ENCODE peak calls at places on chromosomes 7 and 10, in four cellular contexts. G is H1, W is K562, T is HepG2. H is an unnamed sample.

GRCh38 chr7:83442911-83443310 is 206.0 kb downstream of the SEMA3E start:
- DNase-seq in G (no peak), W (no peak), T (no peak), H (no peak)

GRCh38 chr10:5843814-5844705 is 30.8 kb upstream of the GDI2 start:
- DNase-seq in T (no peak), G (no peak), W (no peak), H (no peak)

GRCh38 chr10:52215745-52216361 is 98.2 kb upstream of the DKK1 start:
- DNase-seq in W (peak; percentile 41), T (peak; percentile 65), G (no peak), H (peak; percentile 32)

GRCh38 chr10:131876543-131876942 is 24.3 kb upstream of the PPP2R2D start:
- DNase-seq in T (no peak), G (no peak), W (no peak), H (no peak)

GRCh38 chr7:47572101-47572460 is 9.8 kb downstream of the TNS3 start:
- DNase-seq in G (no peak), W (no peak), T (no peak), H (no peak)

GRCh38 chr7:110835209-110835608 is 255.7 kb upstream of the LRRN3 start:
- DNase-seq in G (no peak), T (peak; percentile 18), W (no peak), H (no peak)

GRCh38 chr7:108454674-108455523 is 1.3 kb downstream of the NRCAM start:
- DNase-seq in T (no peak), G (no peak), W (no peak), H (no peak)

GRCh38 chr7:114921636-114922150 is at the start of gene MDFIC:
- DNase-seq in G (no peak), T (no peak), W (no peak), H (no peak)

GRCh38 chr10:100866010-100866409 is 46.8 kb upstream of the SLF2 start:
- DNase-seq in T (no peak), G (no peak), W (no peak), H (no peak)

GRCh38 chr10:49272251-49273081 is 26.5 kb upstream of the C10orf71 start:
- DNase-seq in W (no peak), G (no peak), T (no peak), H (no peak)

GRCh38 chr10:30041394-30042105 is 17.8 kb downstream of the JCAD start:
- DNase-seq in W (no peak), T (no peak), G (no peak), H (no peak)

GRCh38 chr7:2508327-2509231 is 11.0 kb upstream of the LFNG start:
- DNase-seq in W (peak; percentile 38), G (no peak), T (no peak), H (no peak)

GRCh38 chr10:62541811-62542210 is 167.6 kb downstream of the ZNF365 start:
- DNase-seq in G (no peak), W (no peak), T (no peak), H (no peak)

GRCh38 chr7:66757939-66758338 is 17.4 kb downstream of the RABGEF1 start:
- DNase-seq in T (no peak), W (no peak), G (no peak), H (no peak)

GRCh38 chr7:6183006-6183405 is 89.4 kb downstream of the CYTH3 start:
- DNase-seq in G (no peak), W (no peak), T (no peak), H (no peak)

GRCh38 chr7:5345171-5345570 is 62.4 kb downstream of the SLC29A4 start:
- DNase-seq in G (no peak), T (no peak), W (no peak), H (no peak)

GRCh38 chr7:25399000-25399750 is 170.9 kb upstream of the NPVF start:
- DNase-seq in W (no peak), G (no peak), T (no peak), H (no peak)

GRCh38 chr10:109934958-109935793 is 11.9 kb upstream of the XPNPEP1 start:
- DNase-seq in T (no peak), G (peak; percentile 70), W (no peak), H (no peak)

GRCh38 chr10:68628576-68629127 is 68.5 kb downstream of the TET1 start:
- DNase-seq in W (no peak), T (no peak), G (no peak), H (no peak)

GRCh38 chr7:95547356-95547755 is 49.0 kb downstream of the PDK4 start:
- DNase-seq in G (no peak), T (no peak), W (no peak), H (no peak)

GRCh38 chr10:90859321-90859751 is 1.5 kb upstream of the HTR7 start:
- DNase-seq in T (peak; percentile 13), G (no peak), W (no peak), H (no peak)

GRCh38 chr10:43228783-43229207 is 38.1 kb downstream of the RASGEF1A start:
- DNase-seq in T (no peak), G (no peak), W (no peak), H (no peak)

GRCh38 chr10:24722676-24723385 is 856 bp downstream of the ARHGAP21 start:
- DNase-seq in W (peak; percentile 62), G (no peak), T (peak; percentile 41), H (no peak)

GRCh38 chr10:335151-335800 is 200.0 kb downstream of the ZMYND11 start:
- DNase-seq in G (no peak), T (no peak), W (no peak), H (no peak)

GRCh38 chr7:15620491-15621185 is 58.8 kb upstream of the AGMO start:
- DNase-seq in W (no peak), G (no peak), T (no peak), H (no peak)

DNA sequence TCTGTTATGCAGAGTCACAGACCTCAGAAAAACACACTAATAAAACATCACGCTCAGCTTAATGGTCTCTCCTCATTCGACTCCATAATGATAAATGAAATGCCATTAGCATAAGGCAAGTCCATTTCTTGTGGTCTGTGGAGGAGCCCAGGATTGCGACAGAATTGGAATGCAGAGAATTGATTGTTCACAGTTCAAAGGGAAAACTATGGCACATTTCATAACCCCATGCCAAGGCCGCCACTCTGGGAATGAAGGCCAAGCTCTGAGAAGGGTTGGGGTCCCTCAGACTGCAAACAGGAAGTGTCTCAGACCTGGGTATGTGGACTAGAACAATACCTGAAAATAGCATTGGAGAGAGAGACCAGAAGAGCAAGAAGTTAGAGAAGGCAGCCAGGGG is 398.9 kb downstream of the ADRA2A start:
- DNase-seq in W (no peak), T (peak; percentile 86), G (no peak), H (no peak)
- TF ChIP-seq CBX5 in W (no peak), T (peak; percentile 47), G (no peak), H (no peak)

DNA sequence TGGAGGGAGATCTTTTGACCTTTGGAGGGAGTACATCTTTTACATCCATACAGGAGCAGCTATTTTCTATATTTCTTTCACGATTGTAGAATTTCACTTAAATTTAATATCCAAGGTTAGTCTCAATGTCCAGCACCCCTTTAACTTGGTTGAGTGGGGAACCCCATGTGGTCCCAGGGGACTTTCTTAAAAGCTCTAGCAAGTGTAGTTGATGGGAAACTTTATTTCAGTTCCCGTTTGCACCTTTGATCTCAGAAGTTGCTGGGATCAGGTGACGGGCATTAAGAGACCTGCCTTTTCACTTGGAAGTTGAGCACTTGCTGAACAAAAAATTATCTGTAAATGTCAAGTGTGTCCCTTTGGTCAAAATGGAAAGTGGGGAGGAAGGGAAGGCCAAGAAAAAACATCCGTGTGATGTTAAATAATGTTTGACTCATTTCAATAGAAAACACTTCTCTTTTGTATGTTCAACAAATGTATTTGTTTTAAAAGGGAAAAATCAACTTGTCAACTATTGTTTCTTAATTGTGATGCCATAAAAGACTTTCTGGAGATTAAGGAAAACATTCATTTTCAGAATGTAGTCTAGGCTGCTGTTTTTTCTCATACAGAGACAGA is 370.1 kb upstream of the GALNT17 start:
- DNase-seq in T (no peak), G (no peak), W (no peak), H (peak; percentile 88)
- H3K27ac ChIP-seq in T (no peak overlapping the region), G (no peak overlapping the region), W (no peak overlapping the region), H (peak overlapping the region; percentile 98)

GRCh38 chr7:151722533-151722932 is 154.4 kb downstream of the PRKAG2 start:
- DNase-seq in W (no peak), G (no peak), T (no peak), H (no peak)
- TF ChIP-seq ATF3 in W (no peak), G (no peak), T (no peak), H (no peak)

DNA sequence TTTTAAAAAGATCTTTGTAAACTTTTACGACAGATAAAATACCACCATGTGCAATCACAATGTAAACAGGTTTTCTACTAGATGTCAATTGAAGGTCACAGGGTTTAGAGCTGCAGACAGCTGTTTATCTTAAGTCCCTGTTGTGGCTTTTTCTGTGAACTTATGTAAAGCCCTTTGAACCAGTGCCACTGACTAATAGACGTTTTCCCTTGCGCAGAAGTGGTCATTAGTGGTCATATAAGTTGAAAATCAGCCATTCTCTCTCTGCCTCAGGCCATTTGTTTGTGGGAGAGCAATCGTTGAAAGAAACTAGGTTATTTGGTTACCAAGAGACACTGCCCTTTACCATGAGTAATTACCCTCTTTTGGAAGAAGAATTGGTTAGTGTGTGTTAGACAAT is 23.9 kb downstream of the CACNB2 start:
- DNase-seq in W (no peak), T (no peak), G (no peak), H (no peak)
- TF ChIP-seq CBX5 in W (no peak), T (no peak), G (no peak), H (no peak)

GRCh38 chr10:102645388-102645740 is 1.1 kb downstream of the TRIM8 start:
- DNase-seq in G (no peak), W (no peak), T (peak; percentile 79), H (no peak)
- H3K27ac ChIP-seq in G (no peak overlapping the region), W (peak overlapping the region; percentile 89), T (peak overlapping the region; percentile 95), H (peak overlapping the region; percentile 96)

DNA sequence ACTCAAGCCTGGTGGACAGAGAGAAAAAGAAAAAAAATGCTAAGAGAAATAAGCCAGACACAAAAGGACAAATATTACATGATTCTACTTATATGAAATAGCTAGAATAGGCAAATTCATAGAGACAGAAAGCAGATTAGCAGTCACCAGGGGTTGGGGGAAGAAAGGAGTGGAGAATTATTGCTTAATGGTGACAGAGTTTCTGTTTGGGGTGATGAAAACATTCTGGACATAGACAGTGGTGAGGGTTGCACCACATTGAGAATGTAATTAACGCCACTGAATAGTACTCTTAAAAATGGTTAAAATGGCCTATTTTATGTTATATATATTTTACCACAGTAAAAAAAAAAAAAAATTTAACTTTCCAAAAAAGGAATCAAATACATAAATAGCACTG is 6.4 kb upstream of the NT5C2 start:
- DNase-seq in W (no peak), T (no peak), G (no peak), H (no peak)
- TF ChIP-seq ATF3 in W (no peak), T (no peak), G (no peak), H (no peak)

GRCh38 chr7:80665526-80665925 is 27.1 kb downstream of the CD36 start:
- DNase-seq in T (no peak), G (no peak), W (no peak), H (no peak)
- TF ChIP-seq CBX5 in T (no peak), G (no peak), W (no peak), H (no peak)

GRCh38 chr7:68070992-68071391 is 1074.4 kb downstream of the TYW1 start:
- DNase-seq in G (no peak), W (no peak), T (no peak), H (no peak)

GRCh38 chr7:68074242-68074641 is 1077.6 kb downstream of the TYW1 start:
- DNase-seq in W (no peak), T (no peak), G (no peak), H (no peak)

GRCh38 chr7:68078311-68078710 is 1081.7 kb downstream of the TYW1 start:
- DNase-seq in W (no peak), G (no peak), T (no peak), H (no peak)

GRCh38 chr7:68073701-68074100 is 1077.1 kb downstream of the TYW1 start:
- DNase-seq in T (no peak), G (no peak), W (no peak), H (no peak)
- H3K27ac ChIP-seq in T (no peak overlapping the region), G (no peak overlapping the region), W (no peak overlapping the region), H (no peak overlapping the region)

GRCh38 chr10:28248092-28248491 is 54.8 kb downstream of the MPP7 start:
- DNase-seq in T (no peak), G (no peak), W (no peak), H (no peak)
- TF ChIP-seq ATF3 in T (no peak), G (no peak), W (no peak), H (no peak)

H was measured in GM12878.